ENCODE peak calls at places on chromosome 1, in six cellular contexts. One of them, this sample, is unnamed.

GRCh38 chr1:99579691-99580171 is 66.2 kb upstream of the PALMD start:
- DNase-seq in sigmoid colon: no peak
- DNase-seq in Panc1: no peak
- DNase-seq in transverse colon: no peak
- DNase-seq in breast epithelium: no peak
- DNase-seq in stomach: no peak
- DNase-seq in this sample: no peak

GRCh38 chr1:21490774-21491482 is 18.3 kb upstream of the ALPL start:
- DNase-seq in stomach: no peak
- DNase-seq in Panc1: no peak
- DNase-seq in sigmoid colon: no peak
- DNase-seq in transverse colon: peak; percentile 21
- DNase-seq in breast epithelium: no peak
- DNase-seq in this sample: no peak

GRCh38 chr1:84782311-84782771 is 92.1 kb upstream of the SSX2IP start:
- DNase-seq in Panc1: peak; percentile 69
- DNase-seq in stomach: peak; percentile 68
- DNase-seq in transverse colon: peak; percentile 68
- DNase-seq in sigmoid colon: no peak
- DNase-seq in breast epithelium: no peak
- DNase-seq in this sample: no peak

GRCh38 chr1:37394574-37395464 is 79.6 kb upstream of the ZC3H12A start:
- DNase-seq in sigmoid colon: no peak
- DNase-seq in Panc1: no peak
- DNase-seq in breast epithelium: no peak
- DNase-seq in transverse colon: no peak
- DNase-seq in stomach: no peak
- DNase-seq in this sample: no peak

GRCh38 chr1:156282143-156282478 is 514 bp downstream of the SMG5 start:
- DNase-seq in breast epithelium: no peak
- DNase-seq in sigmoid colon: no peak
- DNase-seq in stomach: no peak
- DNase-seq in transverse colon: no peak
- DNase-seq in Panc1: no peak
- DNase-seq in this sample: no peak

GRCh38 chr1:109214695-109215623 is 1.2 kb downstream of the SARS1 start:
- DNase-seq in transverse colon: peak; percentile 59
- DNase-seq in stomach: peak; percentile 40
- DNase-seq in sigmoid colon: peak; percentile 75
- DNase-seq in breast epithelium: no peak
- DNase-seq in Panc1: no peak
- DNase-seq in this sample: no peak

GRCh38 chr1:248817065-248817464 is 8.7 kb downstream of the SH3BP5L start:
- DNase-seq in stomach: no peak
- DNase-seq in Panc1: no peak
- DNase-seq in breast epithelium: no peak
- DNase-seq in transverse colon: no peak
- DNase-seq in sigmoid colon: no peak
- DNase-seq in this sample: peak; percentile 45

GRCh38 chr1:184052750-184053149 is 1.2 kb downstream of the TSEN15 start:
- DNase-seq in sigmoid colon: no peak
- DNase-seq in breast epithelium: no peak
- DNase-seq in stomach: no peak
- DNase-seq in Panc1: no peak
- DNase-seq in transverse colon: no peak
- DNase-seq in this sample: no peak

GRCh38 chr1:153192697-153193096 is 10.5 kb upstream of the LELP1 start:
- DNase-seq in breast epithelium: no peak
- DNase-seq in sigmoid colon: no peak
- DNase-seq in transverse colon: no peak
- DNase-seq in stomach: peak; percentile 29
- DNase-seq in Panc1: no peak
- DNase-seq in this sample: no peak

GRCh38 chr1:201288007-201288406 is 4.7 kb downstream of the PKP1 start:
- DNase-seq in transverse colon: no peak
- DNase-seq in sigmoid colon: peak; percentile 28
- DNase-seq in breast epithelium: no peak
- DNase-seq in Panc1: no peak
- DNase-seq in stomach: no peak
- DNase-seq in this sample: peak; percentile 35

GRCh38 chr1:212683357-212683722 is 16.3 kb downstream of the BATF3 start:
- DNase-seq in breast epithelium: no peak
- DNase-seq in Panc1: no peak
- DNase-seq in transverse colon: peak; percentile 38
- DNase-seq in stomach: no peak
- DNase-seq in sigmoid colon: no peak
- DNase-seq in this sample: no peak

GRCh38 chr1:39576016-39576657 is 453 bp downstream of the PABPC4 start:
- DNase-seq in stomach: peak; percentile 30
- DNase-seq in Panc1: no peak
- DNase-seq in breast epithelium: no peak
- DNase-seq in transverse colon: peak; percentile 38
- DNase-seq in sigmoid colon: no peak
- DNase-seq in this sample: no peak

GRCh38 chr1:88528792-88529191 is 155.3 kb upstream of the PKN2 start:
- DNase-seq in Panc1: no peak
- DNase-seq in stomach: no peak
- DNase-seq in transverse colon: no peak
- DNase-seq in breast epithelium: no peak
- DNase-seq in sigmoid colon: no peak
- DNase-seq in this sample: no peak

GRCh38 chr1:17828991-17829390 is 73.9 kb downstream of the ACTL8 start:
- DNase-seq in sigmoid colon: no peak
- DNase-seq in stomach: no peak
- DNase-seq in transverse colon: no peak
- DNase-seq in Panc1: no peak
- DNase-seq in breast epithelium: no peak
- DNase-seq in this sample: no peak

GRCh38 chr1:147723691-147724323 is 36.6 kb downstream of the GJA5 start:
- DNase-seq in sigmoid colon: no peak
- DNase-seq in stomach: no peak
- DNase-seq in Panc1: no peak
- DNase-seq in breast epithelium: no peak
- DNase-seq in transverse colon: peak; percentile 14
- DNase-seq in this sample: no peak

GRCh38 chr1:13793088-13793730 is 93.2 kb downstream of the PRDM2 start:
- DNase-seq in sigmoid colon: no peak
- DNase-seq in breast epithelium: no peak
- DNase-seq in transverse colon: no peak
- DNase-seq in stomach: no peak
- DNase-seq in Panc1: no peak
- DNase-seq in this sample: no peak

GRCh38 chr1:31936278-31936965 is 1.7 kb downstream of the PTP4A2 start:
- DNase-seq in Panc1: no peak
- DNase-seq in breast epithelium: no peak
- DNase-seq in transverse colon: no peak
- DNase-seq in stomach: no peak
- DNase-seq in sigmoid colon: no peak
- DNase-seq in this sample: no peak

GRCh38 chr1:31932491-31933316 is 5.5 kb downstream of the PTP4A2 start:
- DNase-seq in breast epithelium: no peak
- DNase-seq in stomach: no peak
- DNase-seq in sigmoid colon: no peak
- DNase-seq in Panc1: no peak
- DNase-seq in transverse colon: no peak
- DNase-seq in this sample: no peak

GRCh38 chr1:31936966-31937299 is 1.2 kb downstream of the PTP4A2 start:
- DNase-seq in breast epithelium: no peak
- DNase-seq in Panc1: no peak
- DNase-seq in stomach: no peak
- DNase-seq in sigmoid colon: no peak
- DNase-seq in transverse colon: no peak
- DNase-seq in this sample: no peak

GRCh38 chr1:31934706-31935629 is 3.2 kb downstream of the PTP4A2 start:
- DNase-seq in Panc1: no peak
- DNase-seq in sigmoid colon: no peak
- DNase-seq in stomach: no peak
- DNase-seq in transverse colon: peak; percentile 38
- DNase-seq in breast epithelium: no peak
- DNase-seq in this sample: no peak

DNA sequence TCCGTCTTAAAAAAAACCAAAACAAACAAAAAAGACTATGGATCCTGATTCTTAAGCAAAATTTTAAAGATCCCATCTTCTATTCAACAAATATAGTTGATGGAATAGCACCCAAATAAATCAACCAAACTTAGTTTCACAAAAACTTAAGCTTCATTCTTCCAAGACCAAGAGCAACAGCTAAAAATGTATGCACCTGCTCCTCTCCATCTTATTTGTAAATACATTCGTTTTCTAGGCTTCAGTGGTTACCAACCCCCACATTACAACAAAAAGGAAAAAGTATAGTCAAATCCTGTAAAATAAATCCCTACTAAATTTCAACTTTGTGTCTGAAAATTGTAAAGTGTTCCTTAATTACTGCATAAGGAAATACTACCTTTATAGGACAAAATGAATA is 3.9 kb downstream of the PTP4A2 start:
- DNase-seq in breast epithelium: no peak
- DNase-seq in stomach: no peak
- DNase-seq in Panc1: no peak
- DNase-seq in sigmoid colon: no peak
- DNase-seq in transverse colon: no peak
- DNase-seq in this sample: no peak
- H3K4me3 ChIP-seq in breast epithelium: no peak overlapping the region
- H3K4me3 ChIP-seq in stomach: peak overlapping the region; percentile 21
- H3K4me3 ChIP-seq in Panc1: peak overlapping the region; percentile 45
- H3K4me3 ChIP-seq in sigmoid colon: no peak overlapping the region
- H3K4me3 ChIP-seq in transverse colon: peak overlapping the region; percentile 64
- H3K4me3 ChIP-seq in this sample: no peak overlapping the region

GRCh38 chr1:82932727-82933126 is 1066.2 kb downstream of the TTLL7 start:
- DNase-seq in sigmoid colon: no peak
- DNase-seq in Panc1: no peak
- DNase-seq in stomach: no peak
- DNase-seq in breast epithelium: no peak
- DNase-seq in transverse colon: no peak
- DNase-seq in this sample: no peak

GRCh38 chr1:82932207-82932606 is 1066.7 kb downstream of the TTLL7 start:
- DNase-seq in sigmoid colon: no peak
- DNase-seq in transverse colon: no peak
- DNase-seq in stomach: no peak
- DNase-seq in breast epithelium: no peak
- DNase-seq in Panc1: no peak
- DNase-seq in this sample: no peak

GRCh38 chr1:82927753-82928152 is 1071.2 kb downstream of the TTLL7 start:
- DNase-seq in breast epithelium: no peak
- DNase-seq in Panc1: no peak
- DNase-seq in stomach: no peak
- DNase-seq in transverse colon: no peak
- DNase-seq in sigmoid colon: no peak
- DNase-seq in this sample: no peak

GRCh38 chr1:82934069-82934468 is 1064.9 kb downstream of the TTLL7 start:
- DNase-seq in sigmoid colon: no peak
- DNase-seq in breast epithelium: no peak
- DNase-seq in stomach: no peak
- DNase-seq in transverse colon: no peak
- DNase-seq in Panc1: no peak
- DNase-seq in this sample: no peak

GRCh38 chr1:82931051-82931450 is 1067.9 kb downstream of the TTLL7 start:
- DNase-seq in breast epithelium: no peak
- DNase-seq in sigmoid colon: no peak
- DNase-seq in Panc1: no peak
- DNase-seq in stomach: no peak
- DNase-seq in transverse colon: no peak
- DNase-seq in this sample: no peak
- TF ChIP-seq POLR2AphosphoS5 in breast epithelium: no peak
- TF ChIP-seq POLR2AphosphoS5 in sigmoid colon: no peak
- TF ChIP-seq POLR2AphosphoS5 in Panc1: no peak
- TF ChIP-seq POLR2AphosphoS5 in stomach: no peak
- TF ChIP-seq POLR2AphosphoS5 in transverse colon: no peak
- TF ChIP-seq POLR2AphosphoS5 in this sample: no peak

GRCh38 chr1:206908038-206908437 is 10.8 kb downstream of the IL24 start:
- DNase-seq in transverse colon: no peak
- DNase-seq in Panc1: no peak
- DNase-seq in sigmoid colon: no peak
- DNase-seq in breast epithelium: no peak
- DNase-seq in stomach: no peak
- DNase-seq in this sample: peak; percentile 69

GRCh38 chr1:206905295-206906164 is 8.3 kb downstream of the IL24 start:
- DNase-seq in transverse colon: no peak
- DNase-seq in breast epithelium: no peak
- DNase-seq in Panc1: no peak
- DNase-seq in stomach: no peak
- DNase-seq in sigmoid colon: no peak
- DNase-seq in this sample: peak; percentile 16

GRCh38 chr1:206909883-206910318 is 11.8 kb downstream of the FCMR start:
- DNase-seq in stomach: no peak
- DNase-seq in Panc1: no peak
- DNase-seq in sigmoid colon: no peak
- DNase-seq in breast epithelium: no peak
- DNase-seq in transverse colon: no peak
- DNase-seq in this sample: no peak

GRCh38 chr1:206909167-206909882 is 12.1 kb downstream of the IL24 start:
- DNase-seq in stomach: peak; percentile 96
- DNase-seq in sigmoid colon: peak; percentile 78
- DNase-seq in transverse colon: peak; percentile 76
- DNase-seq in breast epithelium: peak; percentile 89
- DNase-seq in Panc1: no peak
- DNase-seq in this sample: peak; percentile 80

GRCh38 chr1:206907304-206907991 is 10.2 kb downstream of the IL24 start:
- DNase-seq in Panc1: no peak
- DNase-seq in breast epithelium: no peak
- DNase-seq in stomach: no peak
- DNase-seq in transverse colon: no peak
- DNase-seq in sigmoid colon: no peak
- DNase-seq in this sample: no peak
- TF ChIP-seq CTCF in Panc1: peak; percentile 72
- TF ChIP-seq CTCF in breast epithelium: no peak
- TF ChIP-seq CTCF in stomach: no peak
- TF ChIP-seq CTCF in transverse colon: no peak
- TF ChIP-seq CTCF in sigmoid colon: no peak
- TF ChIP-seq CTCF in this sample: no peak

DNA sequence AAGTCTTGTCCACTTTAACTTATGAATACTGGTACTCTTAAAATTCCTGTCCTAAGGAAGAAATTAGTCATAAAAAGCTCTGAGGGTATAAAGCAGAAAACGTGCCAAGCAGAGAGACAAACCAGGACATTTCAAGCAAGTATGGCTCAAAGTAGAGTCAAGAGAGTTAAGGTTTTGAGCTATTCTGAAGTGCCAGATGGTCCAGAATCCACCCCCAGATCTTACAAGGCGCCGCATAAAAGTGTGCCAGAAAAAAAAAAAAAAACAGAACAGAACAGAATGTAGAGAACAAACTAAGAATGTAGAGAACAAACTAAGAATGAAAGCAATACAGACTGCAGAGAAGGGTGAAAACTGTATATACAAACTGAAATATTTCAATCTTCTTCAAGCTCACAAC is 12.5 kb downstream of the EPS15 start:
- DNase-seq in stomach: no peak
- DNase-seq in sigmoid colon: no peak
- DNase-seq in Panc1: no peak
- DNase-seq in breast epithelium: no peak
- DNase-seq in transverse colon: no peak
- DNase-seq in this sample: no peak
- H3K4me3 ChIP-seq in stomach: no peak overlapping the region
- H3K4me3 ChIP-seq in sigmoid colon: peak overlapping the region; percentile 1
- H3K4me3 ChIP-seq in Panc1: no peak overlapping the region
- H3K4me3 ChIP-seq in breast epithelium: no peak overlapping the region
- H3K4me3 ChIP-seq in transverse colon: peak overlapping the region; percentile 16
- H3K4me3 ChIP-seq in this sample: no peak overlapping the region